ENCODE peak calls at places on chromosomes 12 and 14, in six cellular contexts. One of them, this sample, is unnamed.
A peak's percentile ranks its signal among the peaks of the same experiment; 100 is the strongest.

GRCh38 chr12:92224685-92225331 is 79.2 kb upstream of the BTG1 start:
- DNase-seq in trophoblast cell: peak; percentile 89
- DNase-seq in IMR-90: peak; percentile 71
- DNase-seq in H9: no peak
- DNase-seq in mesenchymal stem cell: peak; percentile 81
- DNase-seq in H1: no peak
- DNase-seq in this sample: no peak

GRCh38 chr14:76761849-76762616 is 765 bp downstream of the VASH1 start:
- DNase-seq in trophoblast cell: no peak
- DNase-seq in IMR-90: no peak
- DNase-seq in H9: peak; percentile 23
- DNase-seq in mesenchymal stem cell: no peak
- DNase-seq in H1: no peak
- DNase-seq in this sample: no peak

GRCh38 chr12:130658106-130658505 is 58.0 kb downstream of the RIMBP2 start:
- DNase-seq in trophoblast cell: no peak
- DNase-seq in IMR-90: no peak
- DNase-seq in H9: no peak
- DNase-seq in mesenchymal stem cell: no peak
- DNase-seq in H1: no peak
- DNase-seq in this sample: no peak

GRCh38 chr12:95178136-95178535 is 39.1 kb downstream of the FGD6 start:
- DNase-seq in trophoblast cell: peak; percentile 86
- DNase-seq in IMR-90: no peak
- DNase-seq in H9: no peak
- DNase-seq in mesenchymal stem cell: no peak
- DNase-seq in H1: no peak
- DNase-seq in this sample: no peak

GRCh38 chr14:64659366-64659765 is 44.9 kb upstream of the PLEKHG3 start:
- DNase-seq in trophoblast cell: peak; percentile 55
- DNase-seq in IMR-90: no peak
- DNase-seq in H9: no peak
- DNase-seq in mesenchymal stem cell: peak; percentile 43
- DNase-seq in H1: no peak
- DNase-seq in this sample: no peak

GRCh38 chr14:93212432-93212831 is 5.4 kb downstream of the UBR7 start:
- DNase-seq in trophoblast cell: no peak
- DNase-seq in IMR-90: no peak
- DNase-seq in H9: no peak
- DNase-seq in mesenchymal stem cell: no peak
- DNase-seq in H1: no peak
- DNase-seq in this sample: no peak

GRCh38 chr14:90491868-90492560 is 95.2 kb downstream of the CALM1 start:
- DNase-seq in trophoblast cell: no peak
- DNase-seq in IMR-90: no peak
- DNase-seq in H9: no peak
- DNase-seq in mesenchymal stem cell: no peak
- DNase-seq in H1: no peak
- DNase-seq in this sample: no peak

GRCh38 chr14:101584049-101584859 is 23.0 kb downstream of the DIO3 start:
- DNase-seq in trophoblast cell: no peak
- DNase-seq in IMR-90: no peak
- DNase-seq in H9: no peak
- DNase-seq in mesenchymal stem cell: no peak
- DNase-seq in H1: no peak
- DNase-seq in this sample: no peak

GRCh38 chr12:12983420-12984035 is 16.5 kb downstream of the HEBP1 start:
- DNase-seq in trophoblast cell: peak; percentile 43
- DNase-seq in IMR-90: peak; percentile 69
- DNase-seq in H9: no peak
- DNase-seq in mesenchymal stem cell: peak; percentile 73
- DNase-seq in H1: no peak
- DNase-seq in this sample: no peak

GRCh38 chr12:48542300-48542928 is 17.0 kb downstream of the OR8S1 start:
- DNase-seq in trophoblast cell: no peak
- DNase-seq in IMR-90: peak; percentile 31
- DNase-seq in H9: peak; percentile 55
- DNase-seq in mesenchymal stem cell: peak; percentile 19
- DNase-seq in H1: peak; percentile 9
- DNase-seq in this sample: peak; percentile 32

GRCh38 chr12:16062611-16063010 is 151.5 kb downstream of the DERA start:
- DNase-seq in trophoblast cell: no peak
- DNase-seq in IMR-90: no peak
- DNase-seq in H9: no peak
- DNase-seq in mesenchymal stem cell: no peak
- DNase-seq in H1: no peak
- DNase-seq in this sample: no peak

GRCh38 chr12:106301611-106302321 is 767 bp upstream of the TCP11L2 start:
- DNase-seq in trophoblast cell: peak; percentile 69
- DNase-seq in IMR-90: peak; percentile 64
- DNase-seq in H9: peak; percentile 72
- DNase-seq in mesenchymal stem cell: peak; percentile 77
- DNase-seq in H1: peak; percentile 39
- DNase-seq in this sample: peak; percentile 24

GRCh38 chr14:32998433-32998832 is 59.8 kb downstream of the NPAS3 start:
- DNase-seq in trophoblast cell: no peak
- DNase-seq in IMR-90: peak; percentile 9
- DNase-seq in H9: no peak
- DNase-seq in mesenchymal stem cell: no peak
- DNase-seq in H1: no peak
- DNase-seq in this sample: no peak

GRCh38 chr12:87253157-87253556 is 776.0 kb downstream of the C12orf50 start:
- DNase-seq in trophoblast cell: no peak
- DNase-seq in IMR-90: no peak
- DNase-seq in H9: no peak
- DNase-seq in mesenchymal stem cell: no peak
- DNase-seq in H1: no peak
- DNase-seq in this sample: no peak

GRCh38 chr12:116975779-116976393 is 65.1 kb downstream of the FBXW8 start:
- DNase-seq in trophoblast cell: no peak
- DNase-seq in IMR-90: peak; percentile 67
- DNase-seq in H9: no peak
- DNase-seq in mesenchymal stem cell: no peak
- DNase-seq in H1: no peak
- DNase-seq in this sample: no peak

GRCh38 chr12:109542876-109543275 is 30.4 kb downstream of the MMAB start:
- DNase-seq in trophoblast cell: no peak
- DNase-seq in IMR-90: no peak
- DNase-seq in H9: no peak
- DNase-seq in mesenchymal stem cell: no peak
- DNase-seq in H1: no peak
- DNase-seq in this sample: no peak

GRCh38 chr14:57578427-57579220 is 85.0 kb upstream of the CCDC198 start:
- DNase-seq in trophoblast cell: no peak
- DNase-seq in IMR-90: no peak
- DNase-seq in H9: no peak
- DNase-seq in mesenchymal stem cell: no peak
- DNase-seq in H1: no peak
- DNase-seq in this sample: no peak

GRCh38 chr12:46332260-46332659 is 40.3 kb downstream of the SLC38A2 start:
- DNase-seq in trophoblast cell: no peak
- DNase-seq in IMR-90: peak; percentile 77
- DNase-seq in H9: no peak
- DNase-seq in mesenchymal stem cell: peak; percentile 76
- DNase-seq in H1: no peak
- DNase-seq in this sample: no peak

GRCh38 chr12:120739821-120740613 is 14.4 kb downstream of the ACADS start:
- DNase-seq in trophoblast cell: no peak
- DNase-seq in IMR-90: no peak
- DNase-seq in H9: no peak
- DNase-seq in mesenchymal stem cell: no peak
- DNase-seq in H1: no peak
- DNase-seq in this sample: no peak

GRCh38 chr12:127191124-127191523 is 1075.8 kb upstream of the TMEM132C start:
- DNase-seq in trophoblast cell: no peak
- DNase-seq in IMR-90: peak; percentile 74
- DNase-seq in H9: no peak
- DNase-seq in mesenchymal stem cell: no peak
- DNase-seq in H1: no peak
- DNase-seq in this sample: no peak

GRCh38 chr12:91205791-91206190 is 23.2 kb upstream of the DCN start:
- DNase-seq in trophoblast cell: no peak
- DNase-seq in IMR-90: no peak
- DNase-seq in H9: no peak
- DNase-seq in mesenchymal stem cell: no peak
- DNase-seq in H1: no peak
- DNase-seq in this sample: no peak

GRCh38 chr14:105287249-105288102 is 13.3 kb downstream of the BRF1 start:
- DNase-seq in trophoblast cell: no peak
- DNase-seq in IMR-90: no peak
- DNase-seq in H9: no peak
- DNase-seq in mesenchymal stem cell: no peak
- DNase-seq in H1: no peak
- DNase-seq in this sample: no peak

DNA sequence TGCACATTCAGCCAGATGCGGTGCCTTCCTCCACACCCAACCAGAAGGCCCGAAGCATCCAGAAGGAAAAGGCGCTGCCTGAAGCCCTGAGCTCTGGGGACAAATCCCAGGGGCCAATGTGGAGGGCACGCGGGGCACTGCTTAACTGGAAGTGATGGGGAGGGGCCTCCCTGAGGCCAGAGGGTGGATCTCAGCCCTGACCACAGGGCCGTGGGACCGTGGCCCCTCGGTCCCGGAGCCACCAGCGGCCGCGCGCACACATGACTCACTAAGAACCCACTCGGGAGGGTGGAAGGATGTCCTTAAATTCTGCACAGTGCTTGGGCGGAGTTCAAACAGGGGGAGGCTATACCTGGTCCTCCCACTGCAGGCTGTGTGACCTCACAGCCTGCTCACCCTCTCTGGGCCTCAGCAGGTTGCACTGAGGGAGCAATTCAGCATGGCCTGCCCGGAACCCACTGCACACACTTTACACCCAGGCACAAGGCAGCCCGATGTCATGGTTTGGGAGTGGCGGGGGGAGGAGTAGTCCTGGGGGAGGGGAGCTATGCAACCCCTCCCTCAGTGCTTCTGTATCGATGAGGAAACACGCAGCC is 89.5 kb downstream of the RFLNA start:
- DNase-seq in trophoblast cell: no peak
- DNase-seq in IMR-90: no peak
- DNase-seq in H9: no peak
- DNase-seq in mesenchymal stem cell: no peak
- DNase-seq in H1: no peak
- DNase-seq in this sample: no peak
- H3K14ac ChIP-seq in trophoblast cell: peak overlapping the region; percentile 17
- H3K14ac ChIP-seq in IMR-90: peak overlapping the region; percentile 87
- H3K14ac ChIP-seq in H9: no peak overlapping the region
- H3K14ac ChIP-seq in mesenchymal stem cell: no peak overlapping the region
- H3K14ac ChIP-seq in H1: no peak overlapping the region
- H3K14ac ChIP-seq in this sample: no peak overlapping the region

GRCh38 chr14:52081964-52082363 is 13.1 kb upstream of the NID2 start:
- DNase-seq in trophoblast cell: no peak
- DNase-seq in IMR-90: no peak
- DNase-seq in H9: no peak
- DNase-seq in mesenchymal stem cell: no peak
- DNase-seq in H1: no peak
- DNase-seq in this sample: no peak
- H2AFZ ChIP-seq in trophoblast cell: no peak overlapping the region
- H2AFZ ChIP-seq in IMR-90: peak overlapping the region; percentile 65
- H2AFZ ChIP-seq in H9: no peak overlapping the region
- H2AFZ ChIP-seq in mesenchymal stem cell: no peak overlapping the region
- H2AFZ ChIP-seq in H1: no peak overlapping the region
- H2AFZ ChIP-seq in this sample: no peak overlapping the region

GRCh38 chr12:33757701-33758100 is 264.6 kb upstream of the ALG10 start:
- DNase-seq in trophoblast cell: no peak
- DNase-seq in IMR-90: no peak
- DNase-seq in H9: no peak
- DNase-seq in mesenchymal stem cell: no peak
- DNase-seq in H1: no peak
- DNase-seq in this sample: no peak
- H3K14ac ChIP-seq in trophoblast cell: no peak overlapping the region
- H3K14ac ChIP-seq in IMR-90: no peak overlapping the region
- H3K14ac ChIP-seq in H9: no peak overlapping the region
- H3K14ac ChIP-seq in mesenchymal stem cell: no peak overlapping the region
- H3K14ac ChIP-seq in H1: no peak overlapping the region
- H3K14ac ChIP-seq in this sample: no peak overlapping the region

DNA sequence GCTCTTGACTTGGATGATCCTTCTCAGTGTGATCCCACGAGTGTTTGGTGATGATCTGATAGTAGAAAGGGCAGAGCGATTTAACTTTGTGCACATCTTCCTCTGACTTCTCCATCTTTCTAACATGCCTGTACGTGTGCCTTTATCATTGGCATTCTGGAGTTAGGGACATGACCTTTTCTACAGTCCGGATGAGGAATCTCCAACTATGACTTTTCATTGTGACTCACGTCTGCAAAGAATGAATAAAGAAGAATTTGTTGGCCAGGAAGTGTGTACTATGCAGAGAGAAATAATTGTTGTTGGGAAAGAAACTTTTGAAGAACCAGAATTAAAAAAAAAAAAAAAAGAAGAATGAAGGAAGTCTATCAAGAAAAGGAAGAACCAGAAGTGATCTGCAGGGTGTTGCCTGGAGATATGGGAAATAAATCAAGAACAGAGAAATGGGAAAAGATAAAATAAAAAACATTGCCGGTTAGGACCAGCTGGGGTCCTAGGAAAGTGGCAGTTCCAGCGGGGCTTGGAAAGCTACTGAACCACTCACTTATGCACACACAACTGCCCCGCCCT is 25.3 kb downstream of the PPFIBP1 start:
- DNase-seq in trophoblast cell: peak; percentile 29
- DNase-seq in IMR-90: peak; percentile 87
- DNase-seq in H9: no peak
- DNase-seq in mesenchymal stem cell: peak; percentile 80
- DNase-seq in H1: no peak
- DNase-seq in this sample: no peak
- H2AFZ ChIP-seq in trophoblast cell: peak overlapping the region; percentile 6
- H2AFZ ChIP-seq in IMR-90: peak overlapping the region; percentile 76
- H2AFZ ChIP-seq in H9: no peak overlapping the region
- H2AFZ ChIP-seq in mesenchymal stem cell: no peak overlapping the region
- H2AFZ ChIP-seq in H1: no peak overlapping the region
- H2AFZ ChIP-seq in this sample: no peak overlapping the region

GRCh38 chr12:19847294-19848059 is 408.2 kb downstream of the AEBP2 start:
- DNase-seq in trophoblast cell: peak; percentile 23
- DNase-seq in IMR-90: peak; percentile 31
- DNase-seq in H9: no peak
- DNase-seq in mesenchymal stem cell: peak; percentile 85
- DNase-seq in H1: no peak
- DNase-seq in this sample: no peak
- H3K14ac ChIP-seq in trophoblast cell: no peak overlapping the region
- H3K14ac ChIP-seq in IMR-90: peak overlapping the region; percentile 41
- H3K14ac ChIP-seq in H9: no peak overlapping the region
- H3K14ac ChIP-seq in mesenchymal stem cell: no peak overlapping the region
- H3K14ac ChIP-seq in H1: no peak overlapping the region
- H3K14ac ChIP-seq in this sample: no peak overlapping the region

DNA sequence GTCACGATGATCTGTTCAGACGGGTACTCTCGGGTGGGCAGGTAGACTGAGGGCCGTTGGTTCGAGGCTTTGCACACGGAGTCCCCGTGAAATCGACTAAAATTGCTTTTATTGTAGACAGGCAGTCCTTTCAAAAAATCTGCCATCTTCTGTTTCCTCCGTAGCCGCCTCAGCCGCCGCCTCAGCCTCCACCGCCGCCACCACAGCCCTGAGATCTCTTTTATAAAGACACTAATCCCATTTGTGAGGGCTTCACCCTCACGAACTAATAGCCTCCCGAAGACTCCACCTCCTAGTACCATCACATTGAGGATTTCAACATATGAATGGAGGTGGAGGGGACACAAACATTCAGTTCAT is 74.2 kb downstream of the KLHL28 start:
- DNase-seq in trophoblast cell: no peak
- DNase-seq in IMR-90: no peak
- DNase-seq in H9: no peak
- DNase-seq in mesenchymal stem cell: no peak
- DNase-seq in H1: no peak
- DNase-seq in this sample: no peak
- H2AFZ ChIP-seq in trophoblast cell: no peak overlapping the region
- H2AFZ ChIP-seq in IMR-90: no peak overlapping the region
- H2AFZ ChIP-seq in H9: no peak overlapping the region
- H2AFZ ChIP-seq in mesenchymal stem cell: no peak overlapping the region
- H2AFZ ChIP-seq in H1: no peak overlapping the region
- H2AFZ ChIP-seq in this sample: no peak overlapping the region

This sample was measured in neuronal stem cell.